ENCODE peak calls at places on chromosomes 4 and X, in five cellular contexts. L is K562; O is GM12878; F is psoas muscle; C is CD4-positive, CD25-positive, alpha-beta regulatory T cell. Y is an unnamed sample. For H3K36me3, the result is how much of the 10 kb centered on the place peaks cover.

GRCh38 chr4:147891476-147892115 is 159.7 kb downstream of the ARHGAP10 start:
- DNase-seq in L (no peak), O (no peak), F (no peak), C (no peak), Y (no peak)

GRCh38 chrX:77597090-77597489 is 149.9 kb downstream of the FGF16 start:
- DNase-seq in L (peak), O (no peak), F (no peak), C (no peak), Y (peak)

GRCh38 chr4:155761916-155762315 is 3.1 kb downstream of the GUCY1B1 start:
- DNase-seq in L (no peak), O (no peak), F (no peak), C (no peak), Y (peak)

GRCh38 chr4:110620352-110621327 is 2.2 kb downstream of the PITX2 start:
- DNase-seq in L (no peak), O (no peak), F (peak), C (no peak), Y (no peak)

GRCh38 chrX:10048695-10049094 is 81.5 kb downstream of the CLDN34 start:
- DNase-seq in L (no peak), O (no peak), F (no peak), C (no peak), Y (no peak)

GRCh38 chr4:150384249-150384648 is 197.7 kb upstream of the MAB21L2 start:
- DNase-seq in L (no peak), O (no peak), F (no peak), C (no peak), Y (no peak)

GRCh38 chr4:101299899-101300540 is 47.3 kb downstream of the PPP3CA start:
- DNase-seq in L (no peak), O (no peak), F (no peak), C (no peak), Y (no peak)

GRCh38 chrX:102934624-102935023 is 2.4 kb upstream of the RAB40AL start:
- DNase-seq in L (peak), O (no peak), F (no peak), C (no peak), Y (peak)

GRCh38 chr4:151304226-151304625 is 21.2 kb downstream of the SH3D19 start:
- DNase-seq in L (no peak), O (no peak), F (no peak), C (no peak), Y (no peak)

GRCh38 chrX:64894454-64895038 is 81.7 kb downstream of the ZC4H2 start:
- DNase-seq in L (peak), O (no peak), F (no peak), C (no peak), Y (peak)

GRCh38 chr4:10154241-10154640 is 37.6 kb upstream of the WDR1 start:
- DNase-seq in L (no peak), O (no peak), F (no peak), C (no peak), Y (no peak)

GRCh38 chr4:130368668-130369067 is 1272.7 kb downstream of the C4orf33 start:
- DNase-seq in L (no peak), O (no peak), F (no peak), C (no peak), Y (no peak)

GRCh38 chrX:83630662-83631061 is 122.6 kb downstream of the POU3F4 start:
- DNase-seq in L (no peak), O (no peak), F (no peak), C (no peak), Y (no peak)

GRCh38 chrX:109696146-109696740 is 36.8 kb downstream of the ACSL4 start:
- DNase-seq in L (no peak), O (no peak), F (no peak), C (no peak), Y (no peak)

GRCh38 chr4:40572692-40573287 is 56.9 kb downstream of the RBM47 start:
- DNase-seq in L (no peak), O (no peak), F (no peak), C (no peak), Y (no peak)

GRCh38 chr4:139609647-139610046 is 53.6 kb upstream of the SETD7 start:
- DNase-seq in L (no peak), O (no peak), F (no peak), C (no peak), Y (peak)

GRCh38 chr4:23114538-23114937 is 421.8 kb downstream of the GBA3 start:
- DNase-seq in L (no peak), O (no peak), F (no peak), C (no peak), Y (no peak)

GRCh38 chr4:113355550-113356371 is 306.3 kb downstream of the ANK2 start:
- DNase-seq in L (no peak), O (peak), F (no peak), C (peak), Y (peak)

GRCh38 chr4:41652971-41653370 is 95.6 kb downstream of the PHOX2B start:
- DNase-seq in L (no peak), O (no peak), F (no peak), C (no peak), Y (no peak)

GRCh38 chr4:56977321-56978012 is at the start of gene NOA1:
- DNase-seq in L (peak), O (peak), F (peak), C (peak), Y (peak)

GRCh38 chr4:149784018-149784417 is 31.6 kb downstream of the IQCM start:
- DNase-seq in L (no peak), O (no peak), F (no peak), C (no peak), Y (no peak)

GRCh38 chrX:22650691-22651090 is 349.1 kb upstream of the DDX53 start:
- DNase-seq in L (no peak), O (no peak), F (peak), C (no peak), Y (no peak)

GRCh38 chrX:97168646-97169045 is 284.9 kb downstream of the RPA4 start:
- DNase-seq in L (no peak), O (no peak), F (no peak), C (no peak), Y (no peak)

GRCh38 chr4:144509088-144509854 is 136.7 kb upstream of the HHIP start:
- DNase-seq in L (no peak), O (no peak), F (no peak), C (no peak), Y (no peak)

GRCh38 chr4:134200811-134201215 is 776 bp downstream of the PABPC4L start:
- DNase-seq in L (no peak), O (no peak), F (peak), C (no peak), Y (no peak)

GRCh38 chrX:31331045-31331444 is 259.2 kb upstream of the FTHL17 start:
- DNase-seq in L (no peak), O (no peak), F (no peak), C (no peak), Y (no peak)

GRCh38 chr4:29549308-29549707 is 1170.9 kb upstream of the PCDH7 start:
- DNase-seq in L (no peak), O (no peak), F (no peak), C (no peak), Y (peak)

DNA sequence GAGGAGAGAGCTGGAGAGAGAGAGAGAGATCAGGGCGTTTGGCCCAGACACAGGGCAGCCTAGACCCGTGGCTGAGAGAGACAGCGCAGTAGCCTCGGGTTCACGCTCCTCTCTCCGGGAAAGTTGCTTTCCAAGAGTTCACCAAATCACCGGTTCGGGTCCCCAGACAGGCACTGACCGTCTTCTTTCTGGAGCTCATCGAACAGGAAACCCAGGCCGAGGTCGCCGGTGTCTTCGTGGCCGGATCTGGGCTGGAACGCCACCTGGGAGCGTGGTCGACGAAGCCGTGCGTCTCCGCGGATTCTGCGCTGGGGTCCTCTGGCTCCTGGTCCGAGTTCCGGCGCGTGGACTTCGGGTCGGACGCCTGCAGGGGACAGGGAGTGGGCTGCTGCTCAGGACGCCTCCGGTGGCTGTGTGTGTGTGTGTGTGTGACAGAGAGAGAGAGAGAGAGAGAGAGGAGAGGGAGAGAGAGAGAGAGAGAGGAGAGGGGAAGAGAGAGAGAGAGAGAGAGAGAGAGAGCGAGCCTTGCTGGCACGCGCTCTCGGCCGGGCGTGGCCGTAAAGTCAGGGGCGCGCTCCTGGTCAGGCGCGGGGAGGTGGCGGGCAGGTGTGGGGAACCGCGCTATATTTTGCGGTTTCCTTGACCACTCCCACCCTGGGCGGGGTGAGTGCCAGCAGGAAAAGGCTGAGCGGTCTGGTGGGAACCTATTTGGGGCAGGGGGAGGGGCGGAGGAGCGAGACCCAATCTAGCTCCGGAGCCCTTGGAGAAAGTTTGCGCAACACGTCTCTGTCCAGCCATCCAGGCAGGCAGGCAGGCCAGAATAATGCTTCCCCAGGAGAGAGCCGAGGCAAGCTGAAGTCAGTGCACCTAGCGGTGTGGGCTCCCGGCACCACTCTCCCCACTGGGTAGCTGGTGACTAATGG is 62.1 kb downstream of the RHOXF2B start:
- DNase-seq in L (no peak), O (no peak), F (no peak), C (no peak), Y (no peak)
- H3K4me3 ChIP-seq in L (no peak), O (no peak), F (peak), C (no peak), Y (peak)

DNA sequence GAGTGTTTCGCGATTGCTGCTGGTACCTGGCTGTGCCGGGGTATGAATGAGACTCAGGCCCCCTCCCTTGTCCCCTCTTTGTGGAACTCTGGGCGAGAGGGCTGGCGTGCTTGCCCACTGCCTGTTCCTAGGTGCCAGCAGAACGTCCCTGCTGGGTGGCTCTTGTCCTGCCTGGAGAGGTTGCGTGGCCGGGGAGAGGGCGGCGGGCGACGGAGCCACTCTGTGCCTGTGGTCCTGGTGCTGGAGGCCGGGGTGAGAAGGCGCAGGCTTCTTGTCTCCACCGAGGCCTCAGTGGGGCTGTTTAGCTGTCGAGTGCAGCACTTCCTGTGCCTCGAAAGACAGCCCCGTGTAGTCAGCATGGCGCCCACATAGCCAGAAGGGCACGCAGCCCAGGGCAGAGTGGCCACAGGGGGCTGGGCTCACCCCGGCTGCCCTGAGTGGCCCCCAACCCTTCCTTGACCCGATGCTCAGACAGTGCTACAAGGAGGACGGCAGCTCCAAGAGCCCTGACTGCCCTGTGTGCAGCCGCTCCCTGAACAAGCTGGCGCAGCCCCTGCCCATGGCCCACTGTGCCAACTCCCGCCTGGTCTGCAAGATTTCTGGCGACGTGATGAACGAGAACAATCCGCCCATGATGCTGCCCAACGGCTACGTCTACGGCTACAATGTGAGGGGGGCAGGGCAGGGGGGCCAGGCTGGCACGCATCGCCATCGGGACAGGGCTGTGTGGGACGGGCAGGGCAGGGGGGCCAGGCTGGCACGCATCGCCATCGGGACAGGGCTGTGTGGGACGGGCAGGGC is 8.9 kb upstream of the UVSSA start:
- DNase-seq in L (no peak), O (no peak), F (no peak), C (no peak), Y (no peak)
- H3K36me3 ChIP-seq in L (half or more), O (under half), F (half or more), C (half or more), Y (half or more)

DNA sequence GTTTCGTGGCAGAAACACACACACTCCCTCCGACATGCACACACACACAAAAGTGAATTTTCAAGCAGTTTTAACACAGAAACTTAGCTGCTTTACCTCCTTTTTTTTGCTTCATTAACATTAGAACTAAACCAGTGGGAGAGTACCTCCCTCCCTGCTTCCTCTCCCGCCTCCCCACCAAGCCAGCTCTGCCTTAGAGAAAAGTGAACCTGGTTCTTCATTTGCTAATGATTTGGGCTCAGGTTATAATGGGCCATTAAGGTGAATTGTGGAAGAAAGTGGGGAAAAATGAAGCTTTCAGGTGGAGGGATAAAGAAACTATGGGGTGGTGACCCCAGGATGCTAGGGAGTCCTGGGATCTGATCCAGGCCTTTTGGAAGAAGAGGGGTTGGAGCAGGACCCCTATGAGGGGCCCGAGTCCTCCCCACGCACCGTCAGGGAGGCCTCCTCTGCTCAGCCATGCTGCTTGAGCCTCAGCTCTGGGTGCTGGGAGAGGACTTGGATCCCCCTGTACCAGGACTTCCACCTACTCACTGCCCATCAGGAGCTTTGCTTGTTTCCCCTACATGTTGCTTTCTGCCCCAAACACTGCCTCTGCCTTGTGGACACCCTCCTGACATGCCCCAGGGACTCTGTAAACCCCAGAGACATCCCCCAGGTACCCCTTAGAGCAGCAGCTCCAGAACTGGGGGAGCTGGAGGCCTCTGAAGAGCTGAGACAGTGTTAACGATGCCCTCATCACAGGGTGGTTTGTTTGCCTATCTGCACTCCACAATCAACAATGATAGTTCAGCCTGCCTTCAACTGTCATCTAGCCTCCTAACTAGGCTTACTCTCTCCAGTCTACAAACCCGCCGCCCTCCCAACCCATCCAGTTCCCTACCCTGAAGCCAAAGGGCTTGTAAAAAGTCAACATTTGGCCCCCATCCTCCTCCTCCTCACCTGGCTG is 6.5 kb upstream of the JADE1 start:
- DNase-seq in L (no peak), O (no peak), F (no peak), C (no peak), Y (no peak)
- H3K4me3 ChIP-seq in L (no peak), O (no peak), F (no peak), C (peak), Y (no peak)

GRCh38 chr4:20829958-20830357 is 129.7 kb downstream of the PACRGL start:
- DNase-seq in L (no peak), O (no peak), F (no peak), C (no peak), Y (no peak)

GRCh38 chr4:20825493-20825892 is 125.2 kb downstream of the PACRGL start:
- DNase-seq in L (no peak), O (no peak), F (no peak), C (no peak), Y (no peak)
- H3K36me3 ChIP-seq in L (under half), O (under half), F (under half), C (under half), Y (under half)